ENCODE peak calls at places on chromosomes 6 and 20, in five cellular contexts. F is HCT116, H is IMR-90, E is MM.1S, U is mammary epithelial cell. N is an unnamed sample.

GRCh38 chr6:105400501-105400900 is 2.4 kb downstream of the PREP start:
- DNase-seq in H (no peak), F (no peak), U (no peak), E (no peak), N (no peak)

GRCh38 chr6:4084444-4085328 is 5.7 kb upstream of the FAM217A start:
- DNase-seq in U (no peak), F (no peak), H (no peak), E (no peak), N (no peak)

GRCh38 chr20:9374068-9374467 is 140.3 kb upstream of the LAMP5 start:
- DNase-seq in E (no peak), F (no peak), H (peak; percentile 66), U (no peak), N (peak; percentile 48)

GRCh38 chr20:57032847-57033246 is 233.6 kb downstream of the BMP7 start:
- DNase-seq in F (no peak), H (no peak), E (no peak), U (no peak), N (no peak)

GRCh38 chr20:36392989-36393388 is 86.8 kb downstream of the DLGAP4 start:
- DNase-seq in H (no peak), U (no peak), E (no peak), F (no peak), N (no peak)

GRCh38 chr6:106913676-106914280 is 60.8 kb downstream of the CD24 start:
- DNase-seq in H (no peak), U (peak; percentile 89), F (no peak), E (no peak), N (no peak)

GRCh38 chr6:111995409-111995808 is 58.5 kb upstream of the CCN6 start:
- DNase-seq in U (peak; percentile 59), F (no peak), E (no peak), H (no peak), N (no peak)

GRCh38 chr20:63534831-63535651 is 2.1 kb downstream of the PTK6 start:
- DNase-seq in H (no peak), U (no peak), F (no peak), E (no peak), N (no peak)

GRCh38 chr20:3701061-3701998 is 11.1 kb downstream of the SIGLEC1 start:
- DNase-seq in E (no peak), H (no peak), U (no peak), F (no peak), N (no peak)

GRCh38 chr6:52560462-52560861 is 16.4 kb downstream of the TRAM2 start:
- DNase-seq in H (no peak), E (no peak), F (no peak), U (no peak), N (no peak)

GRCh38 chr6:52554684-52555280 is 22.1 kb downstream of the TRAM2 start:
- DNase-seq in F (no peak), E (no peak), U (no peak), H (no peak), N (no peak)

GRCh38 chr6:52558266-52559000 is 18.4 kb downstream of the TRAM2 start:
- DNase-seq in E (no peak), U (no peak), F (no peak), H (no peak), N (no peak)

GRCh38 chr6:52555531-52556228 is 21.2 kb downstream of the TRAM2 start:
- DNase-seq in F (no peak), E (no peak), U (no peak), H (peak; percentile 69), N (no peak)

DNA sequence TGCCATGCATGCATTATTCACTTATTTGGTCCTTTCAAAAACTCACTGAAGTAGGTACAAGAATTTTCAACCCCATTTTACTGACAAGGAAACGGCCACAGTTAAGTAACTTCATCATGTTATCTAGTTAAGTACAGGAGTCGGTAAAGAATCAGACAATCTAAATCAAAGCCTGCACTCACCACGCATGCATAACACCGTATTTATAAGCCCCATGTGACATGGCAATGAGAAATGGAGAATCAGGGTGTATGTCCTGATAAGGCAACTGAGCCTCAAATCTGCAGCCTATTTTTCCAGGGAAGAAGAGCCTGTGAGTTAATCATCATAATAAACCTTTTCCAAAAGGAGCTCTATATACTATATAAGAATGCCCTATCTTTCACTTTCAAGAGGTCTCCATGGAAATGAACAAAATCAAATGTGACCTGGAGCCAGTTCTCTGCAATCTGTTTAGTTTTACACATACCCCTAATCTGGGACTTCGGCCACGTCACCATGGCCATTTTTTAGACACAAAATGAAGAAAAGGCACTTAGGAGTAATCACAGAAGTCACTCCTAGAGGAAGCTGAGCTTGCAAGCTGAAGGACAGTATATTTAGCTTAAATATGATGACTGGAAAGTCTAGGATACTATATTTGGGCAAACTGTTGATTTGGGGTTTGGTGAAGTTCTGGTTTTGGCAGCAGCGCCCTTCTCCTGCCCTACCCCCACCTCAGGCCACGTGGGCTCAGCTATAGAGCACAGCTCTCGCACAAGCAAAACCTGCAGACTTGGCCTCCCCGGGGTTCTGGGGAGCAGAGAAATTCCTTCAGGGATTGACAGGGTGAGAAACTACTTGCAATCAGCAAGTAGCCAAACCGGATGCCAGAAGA is 19.2 kb downstream of the TRAM2 start:
- DNase-seq in F (no peak), E (peak; percentile 70), H (peak; percentile 71), U (no peak), N (no peak)
- H3K9ac ChIP-seq in F (no peak overlapping the region), E (peak overlapping the region; percentile 58), H (peak overlapping the region; percentile 76), U (no peak overlapping the region), N (no peak overlapping the region)

DNA sequence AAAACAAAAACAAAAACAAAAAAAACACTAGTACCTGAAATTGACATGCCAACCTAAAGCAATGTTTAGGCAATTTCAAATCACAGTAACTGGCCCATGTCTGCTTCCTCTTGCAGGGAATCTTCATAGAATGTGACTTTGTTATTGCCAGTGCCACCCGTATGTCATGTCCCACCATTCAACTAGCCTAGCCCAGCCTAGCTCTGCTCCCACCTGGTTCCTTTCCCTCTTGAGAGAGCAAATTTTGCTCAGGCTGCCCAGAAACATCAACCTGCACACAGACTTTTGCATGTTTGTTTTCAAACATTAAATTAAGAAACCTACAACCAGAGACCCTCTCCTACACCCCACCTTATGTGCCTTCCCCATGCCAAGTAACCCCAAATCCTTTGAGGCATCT is 124.8 kb upstream of the SLC2A12 start:
- DNase-seq in U (no peak), E (no peak), H (no peak), F (no peak), N (no peak)
- H3K4me3 ChIP-seq in U (no peak overlapping the region), E (no peak overlapping the region), H (peak overlapping the region; percentile 43), F (no peak overlapping the region), N (no peak overlapping the region)

GRCh38 chr6:135904666-135905065 is 53.2 kb downstream of the PDE7B start:
- DNase-seq in H (peak; percentile 62), U (peak; percentile 40), F (no peak), E (no peak), N (peak; percentile 68)
- H3K4me2 ChIP-seq in H (peak overlapping the region; percentile 12), U (no peak overlapping the region), F (peak overlapping the region; percentile 10), E (no peak overlapping the region), N (peak overlapping the region; percentile 13)

GRCh38 chr6:30705620-30706019 is 11.5 kb downstream of the MDC1 start:
- DNase-seq in E (no peak), U (no peak), H (no peak), F (no peak), N (no peak)

GRCh38 chr6:30700340-30700739 is 9.6 kb upstream of the NRM start:
- DNase-seq in U (no peak), E (no peak), H (no peak), F (no peak), N (no peak)

GRCh38 chr6:30703821-30704220 is 13.0 kb upstream of the NRM start:
- DNase-seq in E (no peak), F (no peak), U (no peak), H (no peak), N (no peak)

GRCh38 chr6:30707281-30707850 is 9.7 kb downstream of the MDC1 start:
- DNase-seq in U (no peak), E (no peak), H (no peak), F (no peak), N (no peak)

GRCh38 chr6:30703011-30703410 is 12.2 kb upstream of the NRM start:
- DNase-seq in U (no peak), H (no peak), E (no peak), F (no peak), N (no peak)
- H3K9ac ChIP-seq in U (no peak overlapping the region), H (no peak overlapping the region), E (no peak overlapping the region), F (no peak overlapping the region), N (no peak overlapping the region)

GRCh38 chr6:26170181-26170580 is 83.0 kb downstream of the HFE start:
- DNase-seq in E (peak; percentile 52), H (no peak), F (no peak), U (no peak), N (no peak)
- H3K4me3 ChIP-seq in E (peak overlapping the region; percentile 34), H (no peak overlapping the region), F (no peak overlapping the region), U (no peak overlapping the region), N (no peak overlapping the region)

GRCh38 chr6:7631466-7631865 is 41.5 kb downstream of the SNRNP48 start:
- DNase-seq in U (no peak), E (no peak), F (no peak), H (no peak), N (no peak)

GRCh38 chr6:7630792-7631191 is 40.8 kb downstream of the SNRNP48 start:
- DNase-seq in F (no peak), H (no peak), E (no peak), U (no peak), N (no peak)

GRCh38 chr6:7629321-7629720 is 39.3 kb downstream of the SNRNP48 start:
- DNase-seq in H (no peak), U (no peak), E (no peak), F (no peak), N (no peak)

GRCh38 chr6:7628915-7629314 is 38.9 kb downstream of the SNRNP48 start:
- DNase-seq in F (no peak), H (no peak), U (no peak), E (no peak), N (no peak)

GRCh38 chr6:7628479-7628878 is 38.5 kb downstream of the SNRNP48 start:
- DNase-seq in E (no peak), U (peak; percentile 48), F (no peak), H (peak; percentile 71), N (peak; percentile 33)
- H3K4me2 ChIP-seq in E (no peak overlapping the region), U (no peak overlapping the region), F (no peak overlapping the region), H (no peak overlapping the region), N (no peak overlapping the region)

N was measured in astrocyte.